ENCODE peak calls at places on chromosome 1, in ten cellular contexts. A, Z, O, W, D, J, H, P, V and I are unnamed samples.

GRCh38 chr1:226292874-226293552 is 16.0 kb downstream of the LIN9 start:
- DNase-seq in A (no peak), Z (no peak), O (no peak), W (no peak), D (no peak), J (no peak), H (no peak), P (no peak), V (no peak), I (no peak)

GRCh38 chr1:234697741-234698140 is 87.8 kb upstream of the IRF2BP2 start:
- DNase-seq in A (no peak), Z (no peak), O (no peak), W (no peak), D (no peak), J (no peak), H (no peak), P (no peak), V (no peak), I (no peak)

GRCh38 chr1:226808501-226808900 is 61.9 kb upstream of the PSEN2 start:
- DNase-seq in A (no peak), Z (no peak), O (no peak), W (no peak), D (no peak), J (no peak), H (no peak), P (no peak), V (no peak), I (no peak)

GRCh38 chr1:218364028-218364710 is 19.0 kb downstream of the TGFB2 start:
- DNase-seq in A (no peak), Z (no peak), O (no peak), W (no peak), D (peak), J (no peak), H (no peak), P (no peak), V (no peak), I (no peak)

GRCh38 chr1:181010789-181011188 is 11.9 kb downstream of the STX6 start:
- DNase-seq in A (peak), Z (no peak), O (no peak), W (no peak), D (no peak), J (no peak), H (peak), P (no peak), V (no peak), I (peak)

GRCh38 chr1:14880456-14881316 is 272.9 kb upstream of the TMEM51 start:
- DNase-seq in A (no peak), Z (no peak), O (no peak), W (no peak), D (no peak), J (no peak), H (peak), P (peak), V (no peak), I (peak)

GRCh38 chr1:9890224-9890731 is 19.8 kb downstream of the CTNNBIP1 start:
- DNase-seq in A (peak), Z (no peak), O (no peak), W (peak), D (no peak), J (no peak), H (peak), P (peak), V (no peak), I (peak)

GRCh38 chr1:161098161-161099068 is at the start of gene KLHDC9:
- DNase-seq in A (peak), Z (peak), O (peak), W (peak), D (peak), J (no peak), H (peak), P (no peak), V (peak), I (no peak)

GRCh38 chr1:101124405-101124804 is 98.8 kb upstream of the DPH5 start:
- DNase-seq in A (no peak), Z (no peak), O (no peak), W (no peak), D (no peak), J (no peak), H (no peak), P (no peak), V (no peak), I (no peak)

GRCh38 chr1:68178821-68179490 is 53.4 kb downstream of the WLS start:
- DNase-seq in A (no peak), Z (no peak), O (no peak), W (no peak), D (no peak), J (no peak), H (no peak), P (no peak), V (no peak), I (no peak)

GRCh38 chr1:30927448-30927847 is 18.9 kb upstream of the SDC3 start:
- DNase-seq in A (no peak), Z (no peak), O (no peak), W (no peak), D (no peak), J (no peak), H (no peak), P (no peak), V (no peak), I (no peak)

GRCh38 chr1:230356869-230357778 is 69.0 kb downstream of the PGBD5 start:
- DNase-seq in A (no peak), Z (no peak), O (no peak), W (no peak), D (no peak), J (no peak), H (no peak), P (no peak), V (no peak), I (no peak)

GRCh38 chr1:56627636-56628039 is 17.5 kb upstream of the PRKAA2 start:
- DNase-seq in A (no peak), Z (no peak), O (no peak), W (peak), D (no peak), J (no peak), H (no peak), P (no peak), V (no peak), I (no peak)

GRCh38 chr1:86503477-86504129 is 34.9 kb downstream of the CLCA1 start:
- DNase-seq in A (no peak), Z (no peak), O (no peak), W (no peak), D (no peak), J (no peak), H (no peak), P (no peak), V (no peak), I (no peak)

GRCh38 chr1:161998811-161999210 is 24.9 kb downstream of the OLFML2B start:
- DNase-seq in A (no peak), Z (no peak), O (no peak), W (no peak), D (no peak), J (no peak), H (no peak), P (no peak), V (no peak), I (no peak)

GRCh38 chr1:202143768-202144509 is 598 bp downstream of the ARL8A start:
- DNase-seq in A (peak), Z (no peak), O (peak), W (no peak), D (no peak), J (no peak), H (peak), P (no peak), V (no peak), I (no peak)

GRCh38 chr1:117740461-117740860 is 134.6 kb downstream of the TENT5C start:
- DNase-seq in A (no peak), Z (no peak), O (no peak), W (no peak), D (no peak), J (no peak), H (no peak), P (no peak), V (no peak), I (no peak)

GRCh38 chr1:209790286-209791193 is 6.2 kb upstream of the C1orf74 start:
- DNase-seq in A (peak), Z (no peak), O (no peak), W (no peak), D (no peak), J (no peak), H (no peak), P (no peak), V (no peak), I (no peak)

GRCh38 chr1:212967767-212968166 is 17.4 kb downstream of the VASH2 start:
- DNase-seq in A (peak), Z (no peak), O (peak), W (no peak), D (no peak), J (no peak), H (peak), P (no peak), V (no peak), I (peak)